ENCODE peak calls at places on chromosome 4, in four cellular contexts. One of them, this sample, is unnamed.
A peak's percentile ranks its signal among the peaks of the same experiment; 100 is the strongest.

GRCh38 chr4:55980725-55981124 is 32.0 kb downstream of the CEP135 start:
- DNase-seq in SK-N-SH: no peak
- DNase-seq in K562: no peak
- DNase-seq in A549: no peak
- DNase-seq in this sample: no peak

GRCh38 chr4:168825975-168826374 is 184.1 kb downstream of the CBR4 start:
- DNase-seq in K562: no peak
- DNase-seq in SK-N-SH: no peak
- DNase-seq in A549: no peak
- DNase-seq in this sample: peak; percentile 81

GRCh38 chr4:36997727-36998126 is 246.8 kb upstream of the NWD2 start:
- DNase-seq in A549: no peak
- DNase-seq in SK-N-SH: no peak
- DNase-seq in K562: no peak
- DNase-seq in this sample: no peak

GRCh38 chr4:73943555-73943954 is 38.3 kb downstream of the PF4 start:
- DNase-seq in A549: no peak
- DNase-seq in SK-N-SH: no peak
- DNase-seq in K562: no peak
- DNase-seq in this sample: no peak

GRCh38 chr4:96193061-96193460 is 353.2 kb downstream of the PDHA2 start:
- DNase-seq in A549: no peak
- DNase-seq in K562: no peak
- DNase-seq in SK-N-SH: no peak
- DNase-seq in this sample: no peak

GRCh38 chr4:185849543-185850185 is 37.7 kb upstream of the SORBS2 start:
- DNase-seq in K562: no peak
- DNase-seq in SK-N-SH: no peak
- DNase-seq in A549: no peak
- DNase-seq in this sample: no peak

GRCh38 chr4:86816463-86817107 is 32.6 kb downstream of the SLC10A6 start:
- DNase-seq in A549: no peak
- DNase-seq in K562: no peak
- DNase-seq in SK-N-SH: peak; percentile 21
- DNase-seq in this sample: peak; percentile 24

GRCh38 chr4:13548984-13549546 is 4.8 kb upstream of the NKX3-2 start:
- DNase-seq in A549: peak; percentile 80
- DNase-seq in K562: peak; percentile 88
- DNase-seq in SK-N-SH: peak; percentile 88
- DNase-seq in this sample: peak; percentile 74

GRCh38 chr4:1833307-1834046 is 22.5 kb downstream of the LETM1 start:
- DNase-seq in SK-N-SH: no peak
- DNase-seq in K562: no peak
- DNase-seq in A549: no peak
- DNase-seq in this sample: no peak

GRCh38 chr4:123121241-123121907 is 199.0 kb upstream of the NUDT6 start:
- DNase-seq in SK-N-SH: no peak
- DNase-seq in K562: no peak
- DNase-seq in A549: peak; percentile 39
- DNase-seq in this sample: peak; percentile 73

GRCh38 chr4:94127707-94128328 is 79.8 kb upstream of the SMARCAD1 start:
- DNase-seq in A549: peak; percentile 49
- DNase-seq in K562: peak; percentile 29
- DNase-seq in SK-N-SH: peak; percentile 52
- DNase-seq in this sample: peak; percentile 29

GRCh38 chr4:88623097-88623496 is 30.8 kb downstream of the HERC3 start:
- DNase-seq in K562: no peak
- DNase-seq in SK-N-SH: no peak
- DNase-seq in A549: peak; percentile 77
- DNase-seq in this sample: peak; percentile 86

GRCh38 chr4:8410641-8411271 is 29.8 kb downstream of the ACOX3 start:
- DNase-seq in SK-N-SH: peak; percentile 88
- DNase-seq in A549: peak; percentile 80
- DNase-seq in K562: peak; percentile 84
- DNase-seq in this sample: peak; percentile 59

DNA sequence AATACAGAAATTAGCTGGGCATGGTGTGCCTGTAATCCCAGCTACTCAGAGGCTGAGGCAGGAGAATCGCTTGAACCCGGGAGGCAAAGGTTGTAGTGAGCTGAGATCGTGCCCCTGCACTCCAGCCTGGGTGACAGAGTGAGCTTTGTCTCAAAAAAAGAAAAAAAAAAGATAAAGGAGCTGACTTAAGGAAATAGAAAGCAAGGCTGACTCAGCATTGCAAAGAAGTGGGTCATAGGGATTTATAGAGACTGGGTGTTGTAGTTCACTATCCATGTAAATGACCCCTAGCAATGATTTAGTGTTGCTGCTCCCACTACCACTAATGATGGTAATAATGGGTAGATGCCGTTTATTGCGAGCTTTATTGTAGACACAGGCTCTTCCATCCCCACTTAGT is 47.6 kb downstream of the ADD1 start:
- DNase-seq in A549: peak; percentile 10
- DNase-seq in SK-N-SH: no peak
- DNase-seq in K562: peak; percentile 10
- DNase-seq in this sample: peak; percentile 73
- TF ChIP-seq RCOR1 in A549: no peak
- TF ChIP-seq RCOR1 in SK-N-SH: no peak
- TF ChIP-seq RCOR1 in K562: no peak
- TF ChIP-seq RCOR1 in this sample: no peak

DNA sequence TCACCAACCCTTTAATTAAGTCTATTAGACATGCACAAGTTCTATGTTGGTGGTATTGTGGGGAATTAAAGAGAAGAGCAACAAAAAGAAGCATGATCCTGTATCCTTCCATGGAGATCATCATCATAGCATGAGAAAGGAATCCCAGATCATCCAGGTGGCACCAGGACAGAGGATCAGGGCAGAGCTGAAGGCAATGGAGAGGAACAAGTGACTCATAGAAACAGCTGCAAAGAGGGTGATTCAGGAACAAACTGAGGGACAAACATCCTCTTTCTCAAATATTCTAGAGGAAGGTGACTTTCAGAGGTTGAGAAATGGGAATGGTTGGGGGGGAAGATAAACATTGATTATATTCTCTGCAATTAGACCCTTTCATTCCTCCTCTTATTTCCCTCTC is 105.5 kb upstream of the OTUD4 start:
- DNase-seq in A549: no peak
- DNase-seq in SK-N-SH: no peak
- DNase-seq in K562: no peak
- DNase-seq in this sample: peak; percentile 52
- TF ChIP-seq RCOR1 in A549: no peak
- TF ChIP-seq RCOR1 in SK-N-SH: no peak
- TF ChIP-seq RCOR1 in K562: no peak
- TF ChIP-seq RCOR1 in this sample: no peak

DNA sequence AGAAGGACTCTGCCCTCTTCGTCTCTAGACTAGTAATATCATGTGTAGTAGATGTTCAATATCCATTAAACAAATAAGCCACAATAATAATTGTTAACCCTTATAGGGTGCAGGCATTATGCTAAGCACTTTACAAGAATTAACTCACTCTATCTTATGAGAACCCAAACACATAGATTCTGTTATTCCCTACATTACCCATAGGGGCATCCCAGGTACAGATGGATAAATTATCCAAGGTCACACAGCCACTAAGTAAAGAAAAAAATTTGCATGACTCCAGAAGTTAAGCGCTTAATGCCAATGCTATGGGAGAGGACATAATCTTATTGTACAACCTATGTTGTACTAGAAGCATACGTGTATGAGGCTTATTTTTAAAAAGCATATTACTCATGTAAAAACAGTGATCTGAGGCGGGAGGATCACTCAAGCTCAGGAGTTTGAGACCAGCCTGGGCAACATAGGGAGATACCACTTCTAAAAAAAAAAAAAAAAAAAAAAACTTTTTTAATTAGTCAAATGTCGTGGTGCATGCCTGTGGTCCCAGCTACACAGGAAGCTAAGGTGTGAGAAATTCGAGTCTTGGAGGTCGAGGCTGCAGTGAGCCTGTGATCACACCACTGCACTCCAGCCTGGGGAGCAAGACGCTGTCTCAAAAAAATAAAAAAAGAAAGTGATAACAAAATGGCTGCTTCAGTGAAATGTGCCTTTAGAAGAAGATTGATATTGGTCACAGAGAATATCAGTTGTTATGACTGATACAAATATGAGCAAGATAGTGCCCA is 13.6 kb downstream of the LDB2 start:
- DNase-seq in K562: no peak
- DNase-seq in A549: no peak
- DNase-seq in SK-N-SH: no peak
- DNase-seq in this sample: no peak
- TF ChIP-seq RCOR1 in K562: no peak
- TF ChIP-seq RCOR1 in A549: no peak
- TF ChIP-seq RCOR1 in SK-N-SH: no peak
- TF ChIP-seq RCOR1 in this sample: no peak

DNA sequence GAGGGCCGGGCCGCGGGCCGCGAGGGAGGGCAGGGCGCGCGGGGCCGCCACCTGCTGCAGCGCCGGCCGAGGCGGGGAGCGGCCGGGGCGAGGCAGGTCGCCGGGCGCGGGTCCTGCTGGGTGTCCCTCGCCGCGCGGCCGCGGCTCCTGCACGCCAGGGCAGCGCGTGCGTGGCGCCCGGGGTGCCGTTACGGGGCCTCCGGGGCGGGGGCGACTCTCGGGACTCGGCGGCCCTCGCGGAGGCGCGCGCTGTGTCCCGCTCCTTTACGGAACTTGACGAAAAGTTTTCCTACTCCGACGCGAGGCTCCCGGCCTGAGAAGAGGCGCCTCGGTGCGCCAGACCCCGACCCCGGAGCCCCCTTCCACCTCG is 329 bp downstream of the TBC1D14 start:
- DNase-seq in K562: peak; percentile 54
- DNase-seq in SK-N-SH: no peak
- DNase-seq in A549: no peak
- DNase-seq in this sample: no peak
- TF ChIP-seq RCOR1 in K562: no peak
- TF ChIP-seq RCOR1 in SK-N-SH: no peak
- TF ChIP-seq RCOR1 in A549: no peak
- TF ChIP-seq RCOR1 in this sample: no peak

GRCh38 chr4:103786014-103786413 is 66.2 kb upstream of the TACR3 start:
- DNase-seq in A549: peak; percentile 53
- DNase-seq in K562: peak; percentile 57
- DNase-seq in SK-N-SH: peak; percentile 16
- DNase-seq in this sample: no peak
- TF ChIP-seq RCOR1 in A549: no peak
- TF ChIP-seq RCOR1 in K562: no peak
- TF ChIP-seq RCOR1 in SK-N-SH: no peak
- TF ChIP-seq RCOR1 in this sample: no peak